ENCODE peak calls at places on chromosomes 11 and 22, in six cellular contexts. W, O, L, A, Q and C are unnamed samples.
A peak's percentile ranks its signal among the peaks of the same experiment; 100 is the strongest.

GRCh38 chr22:20918663-20919220 is 1.5 kb downstream of the CRKL start:
- DNase-seq in A (no peak), L (no peak), O (no peak), W (no peak), Q (no peak), C (no peak)

GRCh38 chr11:13644997-13645667 is 23.3 kb upstream of the FAR1 start:
- DNase-seq in L (no peak), O (no peak), A (no peak), Q (no peak), W (no peak), C (no peak)

GRCh38 chr22:29574762-29575450 is 6.0 kb downstream of the NIPSNAP1 start:
- DNase-seq in L (no peak), O (no peak), Q (no peak), W (no peak), A (no peak), C (no peak)

GRCh38 chr11:129386795-129387390 is 11.2 kb downstream of the BARX2 start:
- DNase-seq in W (no peak), A (no peak), L (no peak), O (no peak), Q (no peak), C (peak; percentile 20)

GRCh38 chr11:57638005-57638760 is 11.5 kb downstream of the YPEL4 start:
- DNase-seq in A (peak; percentile 81), W (no peak), O (peak; percentile 84), L (no peak), Q (peak; percentile 38), C (no peak)

GRCh38 chr11:119786431-119787073 is 57.6 kb upstream of the NECTIN1 start:
- DNase-seq in W (no peak), O (no peak), Q (no peak), L (no peak), A (no peak), C (no peak)

GRCh38 chr11:127925430-127925829 is 661.9 kb downstream of the ETS1 start:
- DNase-seq in L (no peak), W (no peak), O (peak; percentile 2), Q (no peak), A (no peak), C (no peak)

GRCh38 chr22:17063372-17064106 is 21.3 kb upstream of the IL17RA start:
- DNase-seq in A (peak; percentile 67), Q (no peak), W (no peak), O (peak; percentile 5), L (no peak), C (no peak)

GRCh38 chr11:71396548-71397123 is 51.6 kb downstream of the DHCR7 start:
- DNase-seq in Q (peak; percentile 75), L (no peak), O (no peak), W (no peak), A (no peak), C (no peak)